ENCODE peak calls at places on chromosomes 7 and 10, in five cellular contexts. One of them, this sample, is unnamed.

GRCh38 chr10:17506859-17507471 is 52.6 kb upstream of the ST8SIA6 start:
- DNase-seq in GM23338: no peak
- DNase-seq in suprapubic skin: no peak
- DNase-seq in upper lobe of left lung: no peak
- DNase-seq in HepG2: no peak
- DNase-seq in this sample: no peak

GRCh38 chr10:29120216-29120615 is 168.7 kb upstream of the LYZL1 start:
- DNase-seq in HepG2: no peak
- DNase-seq in GM23338: no peak
- DNase-seq in suprapubic skin: no peak
- DNase-seq in upper lobe of left lung: no peak
- DNase-seq in this sample: no peak

GRCh38 chr10:35652824-35653223 is 10.7 kb upstream of the FZD8 start:
- DNase-seq in HepG2: no peak
- DNase-seq in GM23338: no peak
- DNase-seq in suprapubic skin: no peak
- DNase-seq in upper lobe of left lung: no peak
- DNase-seq in this sample: no peak

GRCh38 chr7:66629659-66630058 is 978 bp downstream of the KCTD7 start:
- DNase-seq in suprapubic skin: no peak
- DNase-seq in upper lobe of left lung: no peak
- DNase-seq in HepG2: no peak
- DNase-seq in GM23338: no peak
- DNase-seq in this sample: no peak

GRCh38 chr7:74455933-74456332 is 2.2 kb downstream of the GTF2IRD1 start:
- DNase-seq in HepG2: no peak
- DNase-seq in GM23338: no peak
- DNase-seq in upper lobe of left lung: no peak
- DNase-seq in suprapubic skin: no peak
- DNase-seq in this sample: no peak

GRCh38 chr7:66110861-66111260 is 3.8 kb upstream of the CRCP start:
- DNase-seq in upper lobe of left lung: no peak
- DNase-seq in HepG2: peak; percentile 48
- DNase-seq in GM23338: peak; percentile 13
- DNase-seq in suprapubic skin: no peak
- DNase-seq in this sample: no peak

GRCh38 chr7:130008941-130009847 is 42.0 kb downstream of the ZC3HC1 start:
- DNase-seq in GM23338: no peak
- DNase-seq in suprapubic skin: peak; percentile 80
- DNase-seq in upper lobe of left lung: peak; percentile 86
- DNase-seq in HepG2: peak; percentile 74
- DNase-seq in this sample: peak; percentile 63

GRCh38 chr7:86600506-86601290 is 43.0 kb upstream of the GRM3 start:
- DNase-seq in suprapubic skin: no peak
- DNase-seq in GM23338: peak; percentile 30
- DNase-seq in upper lobe of left lung: no peak
- DNase-seq in HepG2: no peak
- DNase-seq in this sample: peak; percentile 47

GRCh38 chr10:86319626-86320025 is 47.0 kb downstream of the GRID1 start:
- DNase-seq in suprapubic skin: no peak
- DNase-seq in GM23338: no peak
- DNase-seq in upper lobe of left lung: peak; percentile 1
- DNase-seq in HepG2: no peak
- DNase-seq in this sample: peak; percentile 29

GRCh38 chr10:89063465-89063864 is 72.9 kb downstream of the FAS start:
- DNase-seq in suprapubic skin: no peak
- DNase-seq in upper lobe of left lung: no peak
- DNase-seq in GM23338: no peak
- DNase-seq in HepG2: no peak
- DNase-seq in this sample: no peak

GRCh38 chr10:117674641-117675040 is 132.1 kb downstream of the EMX2 start:
- DNase-seq in upper lobe of left lung: no peak
- DNase-seq in HepG2: no peak
- DNase-seq in suprapubic skin: no peak
- DNase-seq in GM23338: no peak
- DNase-seq in this sample: no peak

GRCh38 chr10:34866848-34867247 is 51.8 kb upstream of the PARD3 start:
- DNase-seq in upper lobe of left lung: no peak
- DNase-seq in GM23338: peak; percentile 45
- DNase-seq in suprapubic skin: no peak
- DNase-seq in HepG2: no peak
- DNase-seq in this sample: no peak

GRCh38 chr7:110157631-110158362 is 933.1 kb upstream of the LRRN3 start:
- DNase-seq in upper lobe of left lung: no peak
- DNase-seq in HepG2: no peak
- DNase-seq in GM23338: peak; percentile 4
- DNase-seq in suprapubic skin: no peak
- DNase-seq in this sample: no peak

GRCh38 chr10:75042292-75042974 is 69.0 kb upstream of the SAMD8 start:
- DNase-seq in GM23338: no peak
- DNase-seq in suprapubic skin: no peak
- DNase-seq in upper lobe of left lung: peak; percentile 8
- DNase-seq in HepG2: no peak
- DNase-seq in this sample: no peak

GRCh38 chr7:91869661-91870060 is 10.8 kb downstream of the MTERF1 start:
- DNase-seq in HepG2: no peak
- DNase-seq in GM23338: peak; percentile 12
- DNase-seq in upper lobe of left lung: no peak
- DNase-seq in suprapubic skin: no peak
- DNase-seq in this sample: no peak

GRCh38 chr7:155676052-155676451 is 31.6 kb downstream of the RBM33 start:
- DNase-seq in GM23338: no peak
- DNase-seq in upper lobe of left lung: no peak
- DNase-seq in HepG2: no peak
- DNase-seq in suprapubic skin: no peak
- DNase-seq in this sample: no peak

GRCh38 chr7:140275069-140275961 is 98.5 kb upstream of the KDM7A start:
- DNase-seq in GM23338: no peak
- DNase-seq in upper lobe of left lung: no peak
- DNase-seq in HepG2: no peak
- DNase-seq in suprapubic skin: no peak
- DNase-seq in this sample: no peak

GRCh38 chr7:101164071-101164840 is 1.1 kb downstream of the VGF start:
- DNase-seq in HepG2: no peak
- DNase-seq in suprapubic skin: no peak
- DNase-seq in GM23338: peak; percentile 83
- DNase-seq in upper lobe of left lung: no peak
- DNase-seq in this sample: peak; percentile 76

GRCh38 chr7:133275441-133276105 is 22.7 kb downstream of the EXOC4 start:
- DNase-seq in GM23338: no peak
- DNase-seq in HepG2: no peak
- DNase-seq in suprapubic skin: no peak
- DNase-seq in upper lobe of left lung: no peak
- DNase-seq in this sample: no peak

GRCh38 chr10:68330852-68331454 is 911 bp upstream of the HNRNPH3 start:
- DNase-seq in GM23338: peak; percentile 24
- DNase-seq in suprapubic skin: no peak
- DNase-seq in HepG2: no peak
- DNase-seq in upper lobe of left lung: no peak
- DNase-seq in this sample: peak; percentile 81

GRCh38 chr7:40223451-40224112 is 88.8 kb downstream of the SUGCT start:
- DNase-seq in GM23338: no peak
- DNase-seq in upper lobe of left lung: no peak
- DNase-seq in suprapubic skin: no peak
- DNase-seq in HepG2: no peak
- DNase-seq in this sample: no peak

GRCh38 chr10:94614558-94614957 is 69.0 kb downstream of the HELLS start:
- DNase-seq in GM23338: no peak
- DNase-seq in suprapubic skin: no peak
- DNase-seq in upper lobe of left lung: no peak
- DNase-seq in HepG2: no peak
- DNase-seq in this sample: no peak

GRCh38 chr7:28855538-28856217 is 102.5 kb downstream of the TRIL start:
- DNase-seq in HepG2: peak; percentile 70
- DNase-seq in GM23338: no peak
- DNase-seq in suprapubic skin: no peak
- DNase-seq in upper lobe of left lung: no peak
- DNase-seq in this sample: no peak

GRCh38 chr7:131029002-131029401 is 295.0 kb upstream of the KLF14 start:
- DNase-seq in suprapubic skin: no peak
- DNase-seq in upper lobe of left lung: no peak
- DNase-seq in HepG2: no peak
- DNase-seq in GM23338: no peak
- DNase-seq in this sample: no peak

GRCh38 chr10:51804861-51805260 is 105.5 kb upstream of the CSTF2T start:
- DNase-seq in suprapubic skin: no peak
- DNase-seq in upper lobe of left lung: no peak
- DNase-seq in GM23338: no peak
- DNase-seq in HepG2: no peak
- DNase-seq in this sample: no peak

GRCh38 chr10:90378524-90379076 is 479.2 kb downstream of the HTR7 start:
- DNase-seq in suprapubic skin: no peak
- DNase-seq in upper lobe of left lung: no peak
- DNase-seq in HepG2: no peak
- DNase-seq in GM23338: no peak
- DNase-seq in this sample: no peak

GRCh38 chr10:88150338-88150737 is 286.9 kb downstream of the PTEN start:
- DNase-seq in suprapubic skin: no peak
- DNase-seq in GM23338: no peak
- DNase-seq in HepG2: no peak
- DNase-seq in upper lobe of left lung: no peak
- DNase-seq in this sample: no peak

GRCh38 chr7:55086413-55087201 is 67.8 kb downstream of the EGFR start:
- DNase-seq in suprapubic skin: no peak
- DNase-seq in HepG2: peak; percentile 72
- DNase-seq in GM23338: no peak
- DNase-seq in upper lobe of left lung: no peak
- DNase-seq in this sample: no peak

GRCh38 chr10:43135064-43135463 is 3.2 kb upstream of the CSGALNACT2 start:
- DNase-seq in HepG2: no peak
- DNase-seq in GM23338: no peak
- DNase-seq in upper lobe of left lung: no peak
- DNase-seq in suprapubic skin: no peak
- DNase-seq in this sample: no peak

GRCh38 chr7:13017881-13018280 is 330.4 kb downstream of the ARL4A start:
- DNase-seq in suprapubic skin: no peak
- DNase-seq in upper lobe of left lung: no peak
- DNase-seq in HepG2: no peak
- DNase-seq in GM23338: no peak
- DNase-seq in this sample: no peak

GRCh38 chr7:91031757-91032156 is 232.5 kb upstream of the FZD1 start:
- DNase-seq in upper lobe of left lung: no peak
- DNase-seq in GM23338: peak; percentile 68
- DNase-seq in suprapubic skin: no peak
- DNase-seq in HepG2: no peak
- DNase-seq in this sample: no peak

GRCh38 chr7:7989133-7989984 is 20.8 kb downstream of the GLCCI1 start:
- DNase-seq in HepG2: no peak
- DNase-seq in suprapubic skin: no peak
- DNase-seq in upper lobe of left lung: no peak
- DNase-seq in GM23338: no peak
- DNase-seq in this sample: no peak

GRCh38 chr10:84114088-84114667 is 25.1 kb upstream of the GHITM start:
- DNase-seq in suprapubic skin: no peak
- DNase-seq in HepG2: peak; percentile 15
- DNase-seq in GM23338: peak; percentile 67
- DNase-seq in upper lobe of left lung: no peak
- DNase-seq in this sample: no peak

DNA sequence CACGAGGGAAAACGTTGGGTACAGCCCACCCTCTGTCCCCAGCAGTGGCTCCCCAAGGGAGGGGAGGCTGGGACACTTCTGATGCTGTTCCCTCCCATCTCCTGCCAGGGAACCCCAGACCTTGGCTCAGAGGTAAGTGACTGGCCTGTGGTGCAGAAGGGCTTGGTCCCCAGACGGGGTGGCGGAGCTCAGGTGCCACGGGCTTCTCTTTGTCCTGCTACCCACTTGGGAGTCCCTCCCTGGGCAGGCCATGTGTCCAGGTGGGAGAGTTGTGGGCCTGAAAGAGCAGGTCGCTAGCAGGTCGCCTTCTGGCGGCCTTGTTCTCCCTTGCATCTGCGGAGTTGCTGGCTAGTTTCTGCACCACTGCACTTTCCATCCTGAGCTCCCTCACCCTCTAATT is 10.1 kb downstream of the ATP5MF start:
- DNase-seq in upper lobe of left lung: no peak
- DNase-seq in GM23338: no peak
- DNase-seq in HepG2: no peak
- DNase-seq in suprapubic skin: no peak
- DNase-seq in this sample: no peak
- TF ChIP-seq POLR2AphosphoS5 in upper lobe of left lung: no peak
- TF ChIP-seq POLR2AphosphoS5 in GM23338: no peak
- TF ChIP-seq POLR2AphosphoS5 in HepG2: no peak
- TF ChIP-seq POLR2AphosphoS5 in suprapubic skin: no peak
- TF ChIP-seq POLR2AphosphoS5 in this sample: no peak

GRCh38 chr10:59809644-59809974 is 56.4 kb upstream of the MRLN start:
- DNase-seq in GM23338: no peak
- DNase-seq in suprapubic skin: no peak
- DNase-seq in upper lobe of left lung: no peak
- DNase-seq in HepG2: no peak
- DNase-seq in this sample: no peak
- TF ChIP-seq CTCF in GM23338: no peak
- TF ChIP-seq CTCF in suprapubic skin: no peak
- TF ChIP-seq CTCF in upper lobe of left lung: no peak
- TF ChIP-seq CTCF in HepG2: no peak
- TF ChIP-seq CTCF in this sample: no peak

DNA sequence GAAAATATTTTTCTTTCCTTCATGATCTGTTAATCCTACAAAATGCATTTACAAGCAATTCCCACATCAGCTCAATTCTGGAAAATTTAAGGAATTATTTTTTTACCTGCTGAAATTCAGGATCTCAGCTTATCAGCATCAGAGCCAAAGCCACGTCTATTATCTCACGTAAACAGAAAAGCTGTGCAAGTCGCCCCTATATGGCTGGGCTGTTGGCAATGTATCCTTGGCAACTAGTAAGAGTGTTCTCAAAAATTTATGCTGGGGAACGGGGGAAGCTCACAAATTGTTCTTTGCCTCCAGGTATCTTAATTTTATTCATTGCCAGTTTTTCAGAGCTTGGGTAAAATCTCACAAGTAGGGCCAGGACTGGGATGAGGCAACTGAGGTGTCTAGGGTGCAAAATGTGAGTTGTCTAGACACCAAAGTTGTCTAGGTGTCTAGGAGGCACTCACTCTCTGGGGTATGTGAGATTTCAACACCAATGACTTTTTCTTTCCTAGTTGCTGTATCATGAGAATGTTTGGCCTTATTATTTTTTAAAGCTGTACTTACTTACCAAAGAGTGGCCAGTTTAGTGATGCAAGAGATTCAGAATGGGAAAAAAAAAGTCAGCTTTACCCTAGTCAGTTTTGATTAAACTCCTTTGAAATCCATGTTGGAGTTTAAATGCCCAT is 5.1 kb downstream of the GSTO2 start:
- DNase-seq in suprapubic skin: no peak
- DNase-seq in upper lobe of left lung: no peak
- DNase-seq in HepG2: no peak
- DNase-seq in GM23338: no peak
- DNase-seq in this sample: no peak
- H3K4me3 ChIP-seq in suprapubic skin: peak overlapping the region; percentile 54
- H3K4me3 ChIP-seq in upper lobe of left lung: no peak overlapping the region
- H3K4me3 ChIP-seq in HepG2: no peak overlapping the region
- H3K4me3 ChIP-seq in GM23338: peak overlapping the region; percentile 82
- H3K4me3 ChIP-seq in this sample: no peak overlapping the region

DNA sequence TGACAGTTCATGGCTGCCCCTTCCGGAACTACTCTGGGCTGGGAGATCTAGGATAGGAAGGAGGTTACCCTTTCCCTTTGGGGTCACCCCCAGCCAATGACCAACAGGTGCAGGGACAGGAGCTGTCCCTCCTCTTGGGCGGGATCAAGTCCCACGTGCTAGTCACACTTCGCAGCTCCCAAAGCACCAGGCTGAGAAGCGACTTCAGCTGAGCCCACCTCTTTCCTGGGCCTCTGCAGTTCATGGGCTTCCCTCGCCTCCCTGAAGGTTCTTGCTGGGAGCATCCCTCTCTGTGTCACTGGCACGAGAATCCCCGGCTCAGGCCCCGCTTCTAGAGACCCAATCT is 115.5 kb downstream of the FAM53B start:
- DNase-seq in HepG2: no peak
- DNase-seq in suprapubic skin: no peak
- DNase-seq in upper lobe of left lung: no peak
- DNase-seq in GM23338: no peak
- DNase-seq in this sample: no peak
- TF ChIP-seq POLR2AphosphoS5 in HepG2: no peak
- TF ChIP-seq POLR2AphosphoS5 in suprapubic skin: no peak
- TF ChIP-seq POLR2AphosphoS5 in upper lobe of left lung: no peak
- TF ChIP-seq POLR2AphosphoS5 in GM23338: no peak
- TF ChIP-seq POLR2AphosphoS5 in this sample: no peak

This sample was measured in spleen.